ENCODE peak calls at places on chromosomes 6 and 20, in five cellular contexts. X is spleen, C is breast epithelium, J is transverse colon, N is HCT116. U is an unnamed sample.

GRCh38 chr6:7974932-7975763 is 64.6 kb upstream of the TXNDC5 start:
- DNase-seq in J (peak), C (peak), N (peak), X (peak), U (no peak)

GRCh38 chr6:130776287-130776925 is 50.8 kb upstream of the SMLR1 start:
- DNase-seq in C (no peak), J (no peak), X (no peak), N (no peak), U (peak)

GRCh38 chr6:4316867-4317400 is 181.6 kb upstream of the ECI2 start:
- DNase-seq in C (no peak), J (peak), X (no peak), N (no peak), U (no peak)

GRCh38 chr20:40966103-40966502 is 62.5 kb upstream of the TOP1 start:
- DNase-seq in C (no peak), N (no peak), J (no peak), X (no peak), U (no peak)

GRCh38 chr6:148225871-148226270 is 116.8 kb upstream of the SASH1 start:
- DNase-seq in N (no peak), J (no peak), X (no peak), C (no peak), U (no peak)

GRCh38 chr20:51529027-51529749 is 13.3 kb downstream of the NFATC2 start:
- DNase-seq in N (no peak), X (no peak), J (no peak), C (no peak), U (no peak)

GRCh38 chr20:32560989-32561830 is 23.9 kb downstream of the NOL4L start:
- DNase-seq in X (no peak), N (no peak), C (no peak), J (no peak), U (no peak)

GRCh38 chr6:153790048-153790447 is 249.0 kb upstream of the OPRM1 start:
- DNase-seq in X (no peak), C (no peak), J (no peak), N (peak), U (no peak)

GRCh38 chr20:21702553-21703467 is 2.7 kb upstream of the PAX1 start:
- DNase-seq in J (peak), N (no peak), X (peak), C (peak), U (no peak)

GRCh38 chr6:126176266-126176665 is 163.6 kb upstream of the CENPW start:
- DNase-seq in J (no peak), X (no peak), N (no peak), C (no peak), U (no peak)

GRCh38 chr6:31597006-31597405 is 4.2 kb upstream of the NCR3 start:
- DNase-seq in X (no peak), J (no peak), C (no peak), N (peak), U (no peak)

GRCh38 chr20:49956689-49957443 is 20.7 kb downstream of the RNF114 start:
- DNase-seq in C (no peak), N (no peak), X (peak), J (no peak), U (no peak)

GRCh38 chr6:141552463-141552862 is 580.3 kb upstream of the GJE1 start:
- DNase-seq in N (peak), C (no peak), X (no peak), J (no peak), U (no peak)

GRCh38 chr6:127302728-127303675 is 36.3 kb downstream of the RNF146 start:
- DNase-seq in X (no peak), C (no peak), N (peak), J (peak), U (no peak)

GRCh38 chr6:148438593-148438992 is 96.0 kb downstream of the SASH1 start:
- DNase-seq in X (no peak), N (no peak), J (no peak), C (no peak), U (no peak)

GRCh38 chr6:501891-502601 is 110.5 kb downstream of the IRF4 start:
- DNase-seq in C (no peak), J (peak), N (no peak), X (peak), U (peak)

GRCh38 chr20:33657704-33658095 is 4.4 kb upstream of the C20orf144 start:
- DNase-seq in X (peak), J (no peak), C (no peak), N (no peak), U (no peak)

DNA sequence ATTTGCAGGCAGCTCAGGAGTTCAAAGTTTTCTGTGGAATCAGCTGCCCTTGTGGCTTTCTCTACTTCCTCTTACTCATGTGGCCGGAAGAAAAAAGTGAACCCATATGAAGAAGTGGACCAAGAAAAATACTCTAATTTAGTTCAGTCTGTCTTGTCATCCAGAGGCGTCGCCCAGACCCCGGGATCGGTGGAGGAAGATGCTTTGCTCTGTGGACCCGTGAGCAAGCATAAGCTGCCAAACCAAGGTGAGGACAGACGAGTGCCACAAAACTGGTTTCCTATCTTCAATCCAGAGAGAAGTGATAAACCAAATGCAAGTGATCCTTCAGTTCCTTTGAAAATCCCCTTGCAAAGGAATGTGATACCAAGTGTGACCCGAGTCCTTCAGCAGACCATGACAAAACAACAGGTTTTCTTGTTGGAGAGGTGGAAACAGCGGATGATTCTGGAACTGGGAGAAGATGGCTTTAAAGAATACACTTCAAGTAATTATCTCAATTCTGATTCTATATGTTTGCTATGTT is 1.1 kb downstream of the MGME1 start:
- DNase-seq in X (peak), J (peak), N (no peak), C (peak), U (peak)
- TF ChIP-seq POLR2A in X (peak), J (peak), N (peak), C (no peak), U (peak)

GRCh38 chr20:44354979-44355502 is 458 bp upstream of the HNF4A start:
- DNase-seq in X (no peak), N (peak), C (no peak), J (peak), U (no peak)

GRCh38 chr20:44357555-44358130 is 2.1 kb downstream of the HNF4A start:
- DNase-seq in J (no peak), N (no peak), X (no peak), C (no peak), U (no peak)

GRCh38 chr20:44357020-44357419 is 1.5 kb downstream of the HNF4A start:
- DNase-seq in C (no peak), N (no peak), J (no peak), X (no peak), U (no peak)

GRCh38 chr20:44356353-44356723 is 839 bp downstream of the HNF4A start:
- DNase-seq in X (no peak), C (no peak), J (no peak), N (no peak), U (no peak)

DNA sequence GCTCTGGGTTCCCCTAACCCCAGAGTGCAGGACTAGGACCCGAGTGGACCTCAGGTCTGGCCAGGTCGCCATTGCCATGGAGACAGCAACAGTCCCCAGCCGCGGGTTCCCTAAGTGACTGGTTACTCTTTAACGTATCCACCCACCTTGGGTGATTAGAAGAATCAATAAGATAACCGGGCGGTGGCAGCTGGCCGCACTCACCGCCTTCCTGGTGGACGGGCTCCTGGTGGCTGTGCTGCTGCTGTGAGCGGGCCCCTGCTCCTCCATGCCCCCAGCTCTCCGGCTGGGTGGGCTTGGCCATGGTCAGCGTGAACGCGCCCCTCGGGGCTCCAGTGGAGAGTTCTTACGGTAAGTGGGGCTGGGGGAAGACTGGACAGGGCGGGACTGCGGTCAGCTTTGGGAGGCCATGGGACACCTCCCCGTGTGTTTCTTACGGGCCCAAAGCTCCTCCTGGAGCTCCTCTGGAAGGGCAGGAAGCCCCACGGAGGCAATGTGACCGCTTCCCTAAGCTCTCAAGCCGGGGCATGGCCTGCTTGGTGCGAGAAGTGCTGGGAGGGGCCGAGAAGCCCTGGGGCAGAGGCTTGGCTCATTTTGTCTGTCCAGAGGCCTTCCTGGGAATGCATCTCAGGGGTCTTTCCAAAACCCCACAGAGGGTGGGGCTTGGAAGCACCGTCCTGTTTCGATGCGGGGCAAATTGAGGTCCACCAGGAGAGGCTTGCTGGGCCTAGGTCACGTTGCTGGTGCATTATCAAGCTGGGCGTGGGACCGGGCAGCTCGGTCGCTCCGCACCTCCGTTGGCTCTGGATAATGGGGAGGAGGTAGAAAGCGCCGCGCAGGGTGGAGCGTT is at the start of gene HNF4A:
- DNase-seq in C (no peak), N (no peak), J (peak), X (no peak), U (no peak)
- TF ChIP-seq POLR2A in C (no peak), N (no peak), J (peak), X (no peak), U (no peak)

GRCh38 chr20:37095609-37096414 is at the start of gene RBL1:
- DNase-seq in N (peak), J (peak), C (peak), X (peak), U (peak)
- TF ChIP-seq POLR2A in N (peak), J (peak), C (no peak), X (no peak), U (peak)

DNA sequence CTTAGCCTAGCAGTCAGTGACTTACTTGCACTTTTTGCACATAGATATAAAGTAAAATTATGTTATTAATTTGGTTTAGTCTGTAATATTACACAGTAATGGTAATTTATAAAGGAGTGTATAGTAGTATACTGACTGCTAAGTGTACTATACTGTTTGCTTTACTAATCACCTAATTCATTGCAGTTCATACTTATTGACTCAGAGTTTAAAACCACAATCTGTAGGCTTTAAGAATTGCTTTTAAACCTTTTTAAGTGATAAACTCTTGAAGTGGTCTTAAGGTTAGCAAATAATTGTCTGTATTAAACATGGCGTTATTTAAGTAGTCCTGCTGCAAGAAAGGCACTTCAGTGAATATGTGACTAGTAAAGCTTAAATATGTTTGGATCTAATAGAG is 151.5 kb downstream of the QKI start:
- DNase-seq in N (no peak), X (no peak), J (no peak), C (no peak), U (no peak)
- TF ChIP-seq POLR2A in N (no peak), X (no peak), J (no peak), C (no peak), U (no peak)

DNA sequence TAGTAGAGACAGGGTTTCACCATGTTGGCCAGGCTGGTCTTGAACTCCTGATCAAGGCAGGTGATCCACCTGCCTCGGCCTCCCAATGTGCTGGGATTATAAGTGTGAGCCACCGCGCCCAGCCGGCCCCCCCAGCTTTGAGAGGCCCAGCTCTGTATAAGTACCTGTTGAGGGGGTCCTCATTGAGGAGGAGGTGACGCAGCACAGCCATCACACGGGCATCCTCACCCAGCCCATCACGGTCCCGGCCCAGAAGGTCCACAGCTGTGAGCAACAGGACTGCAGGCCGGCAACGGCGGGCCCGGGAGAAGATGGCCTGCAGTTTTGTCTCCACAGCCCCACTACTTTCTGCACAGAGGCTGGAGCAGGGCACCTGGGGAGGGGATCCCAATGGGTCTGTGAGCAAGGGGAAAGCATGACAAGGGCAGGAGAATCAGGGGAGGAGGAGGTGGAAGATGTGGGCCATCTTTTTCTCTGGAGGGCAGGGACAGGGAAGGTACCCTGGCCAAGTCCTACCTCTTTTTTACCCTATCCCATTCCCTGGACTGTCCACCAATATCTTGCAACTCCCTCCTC is 7.7 kb downstream of the GNMT start:
- DNase-seq in C (no peak), X (peak), N (no peak), J (no peak), U (no peak)
- TF ChIP-seq POLR2A in C (no peak), X (no peak), N (no peak), J (no peak), U (no peak)

U was measured in GM12892.